ENCODE peak calls at places on chromosomes 4 and X, in five cellular contexts. G is astrocyte of the spinal cord, V is heart right ventricle, E is OCI-LY7, K is bronchial epithelial cell. J is an unnamed sample.

GRCh38 chr4:19807505-19807904 is 444.2 kb upstream of the SLIT2 start:
- DNase-seq in G (peak), V (no peak), E (no peak), K (peak), J (peak)

GRCh38 chr4:101155368-101155767 is 192.0 kb downstream of the PPP3CA start:
- DNase-seq in G (peak), V (no peak), E (no peak), K (peak), J (peak)

GRCh38 chrX:141879616-141880015 is 24.1 kb upstream of the MAGEC1 start:
- DNase-seq in G (no peak), V (no peak), E (no peak), K (no peak), J (no peak)

GRCh38 chr4:184357164-184357563 is 117.2 kb downstream of the IRF2 start:
- DNase-seq in G (no peak), V (no peak), E (no peak), K (no peak), J (no peak)

GRCh38 chr4:119585771-119586170 is 42.8 kb downstream of the PDE5A start:
- DNase-seq in G (peak), V (no peak), E (no peak), K (peak), J (no peak)

GRCh38 chr4:150971901-150972300 is 43.2 kb downstream of the LRBA start:
- DNase-seq in G (peak), V (no peak), E (no peak), K (no peak), J (no peak)

GRCh38 chr4:113290666-113291065 is 241.2 kb downstream of the ANK2 start:
- DNase-seq in G (no peak), V (no peak), E (no peak), K (no peak), J (no peak)

GRCh38 chrX:51837926-51838325 is 55.5 kb upstream of the MAGED1 start:
- DNase-seq in G (peak), V (peak), E (no peak), K (no peak), J (peak)

GRCh38 chr4:125303821-125304220 is 10.9 kb upstream of the FAT4 start:
- DNase-seq in G (no peak), V (no peak), E (no peak), K (no peak), J (no peak)

GRCh38 chrX:137171626-137172025 is 137.8 kb upstream of the GPR101 start:
- DNase-seq in G (no peak), V (no peak), E (no peak), K (no peak), J (no peak)

GRCh38 chrX:136176399-136176825 is 29.1 kb downstream of the FHL1 start:
- DNase-seq in G (peak), V (no peak), E (no peak), K (peak), J (peak)

GRCh38 chr4:46819095-46819494 is 90.0 kb downstream of the COX7B2 start:
- DNase-seq in G (no peak), V (no peak), E (no peak), K (no peak), J (no peak)

GRCh38 chr4:1777822-1778641 is 15.1 kb upstream of the FGFR3 start:
- DNase-seq in G (peak), V (no peak), E (no peak), K (peak), J (peak)

GRCh38 chr4:81814909-81815539 is 343.3 kb upstream of the RASGEF1B start:
- DNase-seq in G (no peak), V (peak), E (no peak), K (no peak), J (no peak)

GRCh38 chr4:2923678-2924173 is 39.5 kb downstream of the NOP14 start:
- DNase-seq in G (no peak), V (no peak), E (no peak), K (no peak), J (no peak)

GRCh38 chr4:48049483-48049882 is 32.9 kb downstream of the NIPAL1 start:
- DNase-seq in G (no peak), V (no peak), E (no peak), K (no peak), J (no peak)

GRCh38 chr4:72886602-72887001 is 182.9 kb downstream of the COX18 start:
- DNase-seq in G (peak), V (no peak), E (peak), K (peak), J (no peak)

GRCh38 chr4:158314756-158315487 is 104.6 kb downstream of the TMEM144 start:
- DNase-seq in G (peak), V (no peak), E (no peak), K (peak), J (peak)

GRCh38 chr4:184444953-184445309 is 29.4 kb downstream of the IRF2 start:
- DNase-seq in G (no peak), V (no peak), E (no peak), K (no peak), J (no peak)

GRCh38 chrX:38864165-38864564 is 62.9 kb downstream of the MID1IP1 start:
- DNase-seq in G (peak), V (no peak), E (no peak), K (no peak), J (peak)

GRCh38 chr4:176422031-176422430 is 102.3 kb downstream of the SPCS3 start:
- DNase-seq in G (no peak), V (no peak), E (no peak), K (peak), J (no peak)

GRCh38 chr4:52712991-52713275 is 38.3 kb downstream of the ERVMER34-1 start:
- DNase-seq in G (no peak), V (no peak), E (no peak), K (no peak), J (no peak)

GRCh38 chr4:82293304-82293703 is 80.5 kb downstream of the HNRNPD start:
- DNase-seq in G (no peak), V (no peak), E (peak), K (no peak), J (no peak)

GRCh38 chr4:184330008-184330400 is 112.3 kb upstream of the ENPP6 start:
- DNase-seq in G (peak), V (no peak), E (no peak), K (no peak), J (no peak)

GRCh38 chr4:2948895-2949781 is 14.1 kb downstream of the NOP14 start:
- DNase-seq in G (no peak), V (no peak), E (peak), K (peak), J (peak)

GRCh38 chrX:46574941-46575381 is 1.4 kb downstream of the CHST7 start:
- DNase-seq in G (no peak), V (no peak), E (peak), K (no peak), J (no peak)

GRCh38 chr4:53908661-53909078 is 155.7 kb downstream of the CHIC2 start:
- DNase-seq in G (peak), V (peak), E (peak), K (peak), J (peak)

GRCh38 chr4:24373662-24374061 is 210.7 kb downstream of the DHX15 start:
- DNase-seq in G (no peak), V (no peak), E (no peak), K (no peak), J (no peak)

GRCh38 chr4:117986331-117986730 is 48.0 kb upstream of the NDST3 start:
- DNase-seq in G (no peak), V (no peak), E (no peak), K (no peak), J (no peak)

GRCh38 chr4:118834960-118835895 is 698 bp downstream of the SEC24D start:
- DNase-seq in G (peak), V (peak), E (peak), K (peak), J (peak)

GRCh38 chr4:114770624-114771023 is 172.0 kb downstream of the UGT8 start:
- DNase-seq in G (no peak), V (no peak), E (no peak), K (peak), J (no peak)

GRCh38 chr4:148573284-148573683 is 131.1 kb upstream of the NR3C2 start:
- DNase-seq in G (no peak), V (no peak), E (no peak), K (no peak), J (no peak)

GRCh38 chr4:38449506-38450174 is 214.4 kb upstream of the KLF3 start:
- DNase-seq in G (no peak), V (no peak), E (no peak), K (peak), J (peak)

GRCh38 chr4:84530871-84531270 is 31.8 kb upstream of the NKX6-1 start:
- DNase-seq in G (peak), V (no peak), E (no peak), K (peak), J (no peak)

GRCh38 chrX:153746359-153746758 is 17.7 kb upstream of the PLXNB3 start:
- DNase-seq in G (no peak), V (no peak), E (no peak), K (no peak), J (no peak)

GRCh38 chr4:75289843-75290616 is 224.2 kb downstream of the RCHY1 start:
- DNase-seq in G (no peak), V (no peak), E (peak), K (peak), J (no peak)
- TF ChIP-seq CTCF in G (peak), V (peak), E (peak), K (peak), J (no peak)

DNA sequence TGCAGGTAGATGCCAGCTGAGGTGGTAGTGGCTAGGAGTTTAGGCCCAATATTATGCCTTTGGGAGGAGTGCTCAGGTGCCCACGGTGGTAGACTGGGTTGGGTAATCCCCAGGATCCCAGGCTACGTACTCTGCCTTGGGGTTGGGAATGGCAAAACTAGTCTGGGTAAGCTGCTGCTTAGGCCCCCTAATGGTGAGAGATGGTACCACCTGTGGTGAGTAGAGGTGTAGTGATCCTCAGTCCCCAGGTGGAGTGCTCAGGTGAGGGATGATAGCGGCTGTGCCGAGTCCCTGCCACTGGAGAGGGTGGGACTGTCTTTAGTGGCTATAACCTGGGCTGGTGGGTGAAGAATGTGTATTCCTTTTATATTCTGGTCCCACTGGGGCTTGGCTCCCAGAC is 75.2 kb downstream of the IL1RAPL2 start:
- DNase-seq in G (no peak), V (no peak), E (peak), K (no peak), J (no peak)
- TF ChIP-seq CTCF in G (no peak), V (no peak), E (peak), K (peak), J (no peak)

DNA sequence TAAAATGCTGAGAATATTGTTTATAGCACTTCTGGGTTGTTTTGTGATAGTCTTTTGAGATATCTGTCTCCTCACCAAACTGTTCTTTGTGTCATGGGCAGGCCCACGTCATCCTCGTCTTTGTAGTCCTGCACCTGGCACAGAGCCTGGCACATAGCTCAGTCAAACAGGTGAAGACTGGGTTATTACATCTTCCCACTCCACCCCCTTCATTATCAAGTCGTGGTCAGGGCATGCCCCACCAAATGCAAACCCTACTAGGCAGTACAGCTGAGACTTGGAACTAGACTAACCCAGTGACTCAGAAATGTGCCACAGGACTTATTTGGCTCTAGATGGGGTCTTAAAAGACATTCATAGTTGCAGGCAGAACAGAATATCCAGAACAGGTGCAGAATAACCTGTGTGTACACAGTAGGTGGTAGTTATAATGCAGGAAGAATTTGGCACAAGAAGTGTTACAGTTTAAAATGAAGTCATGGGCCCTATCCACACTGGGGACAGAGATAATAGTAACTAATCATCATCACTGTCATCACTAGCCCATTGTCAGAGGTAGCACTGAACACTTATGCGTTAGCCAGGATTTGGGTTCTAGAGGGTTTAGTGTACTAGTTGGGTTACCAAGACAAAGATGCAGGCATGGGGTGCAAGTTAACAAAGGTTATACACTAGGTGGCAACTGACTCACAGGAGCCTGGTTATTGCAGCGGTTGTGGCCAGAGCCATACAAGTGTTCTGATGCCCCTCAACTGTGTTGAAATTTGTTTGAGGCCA is 74.9 kb downstream of the TBL1X start:
- DNase-seq in G (no peak), V (no peak), E (no peak), K (peak), J (no peak)
- TF ChIP-seq CTCF in G (no peak), V (no peak), E (no peak), K (no peak), J (no peak)

GRCh38 chr4:26687728-26688127 is 103.8 kb downstream of the TBC1D19 start:
- DNase-seq in G (peak), V (no peak), E (no peak), K (peak), J (peak)

GRCh38 chr4:26692014-26692726 is 108.3 kb downstream of the TBC1D19 start:
- DNase-seq in G (no peak), V (no peak), E (no peak), K (peak), J (peak)
- TF ChIP-seq CTCF in G (no peak), V (no peak), E (no peak), K (no peak), J (no peak)

GRCh38 chrX:21725498-21725897 is 32.4 kb downstream of the SMPX start:
- DNase-seq in G (peak), V (no peak), E (no peak), K (peak), J (peak)
- TF ChIP-seq CTCF in G (peak), V (peak), E (peak), K (peak), J (peak)

DNA sequence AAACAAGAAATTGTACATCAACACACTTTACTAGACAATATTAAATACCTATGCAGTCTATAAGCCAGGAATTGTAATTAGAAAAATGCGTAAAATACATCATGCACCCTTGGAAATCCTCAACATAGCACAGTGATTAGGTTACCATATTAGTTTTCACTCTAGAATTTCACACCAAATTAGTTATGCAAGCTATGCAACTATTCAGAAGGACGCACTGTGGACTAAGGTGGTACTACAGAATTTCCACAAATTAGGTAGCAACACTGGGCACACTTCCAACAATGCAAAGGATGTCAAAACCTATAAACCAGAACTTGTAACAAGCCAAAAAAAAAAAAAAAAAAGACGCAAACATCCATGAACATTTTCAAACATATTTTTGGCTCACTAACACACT is 71.1 kb upstream of the ZCCHC13 start:
- DNase-seq in G (peak), V (no peak), E (no peak), K (peak), J (peak)
- TF ChIP-seq CTCF in G (no peak), V (no peak), E (no peak), K (no peak), J (peak)

GRCh38 chr4:74536557-74536956 is 91.6 kb downstream of the AREG start:
- DNase-seq in G (peak), V (no peak), E (no peak), K (no peak), J (no peak)
- TF ChIP-seq CTCF in G (peak), V (no peak), E (peak), K (peak), J (peak)

GRCh38 chr4:55396305-55397023 is 707 bp downstream of the TMEM165 start:
- DNase-seq in G (peak), V (peak), E (peak), K (peak), J (peak)

GRCh38 chr4:55397024-55397520 is 1.3 kb downstream of the TMEM165 start:
- DNase-seq in G (peak), V (peak), E (peak), K (no peak), J (no peak)

GRCh38 chr4:55397521-55398321 is 2.0 kb downstream of the TMEM165 start:
- DNase-seq in G (peak), V (no peak), E (peak), K (peak), J (peak)

GRCh38 chr4:55395218-55395528 is 584 bp upstream of the TMEM165 start:
- DNase-seq in G (no peak), V (no peak), E (no peak), K (no peak), J (no peak)

DNA sequence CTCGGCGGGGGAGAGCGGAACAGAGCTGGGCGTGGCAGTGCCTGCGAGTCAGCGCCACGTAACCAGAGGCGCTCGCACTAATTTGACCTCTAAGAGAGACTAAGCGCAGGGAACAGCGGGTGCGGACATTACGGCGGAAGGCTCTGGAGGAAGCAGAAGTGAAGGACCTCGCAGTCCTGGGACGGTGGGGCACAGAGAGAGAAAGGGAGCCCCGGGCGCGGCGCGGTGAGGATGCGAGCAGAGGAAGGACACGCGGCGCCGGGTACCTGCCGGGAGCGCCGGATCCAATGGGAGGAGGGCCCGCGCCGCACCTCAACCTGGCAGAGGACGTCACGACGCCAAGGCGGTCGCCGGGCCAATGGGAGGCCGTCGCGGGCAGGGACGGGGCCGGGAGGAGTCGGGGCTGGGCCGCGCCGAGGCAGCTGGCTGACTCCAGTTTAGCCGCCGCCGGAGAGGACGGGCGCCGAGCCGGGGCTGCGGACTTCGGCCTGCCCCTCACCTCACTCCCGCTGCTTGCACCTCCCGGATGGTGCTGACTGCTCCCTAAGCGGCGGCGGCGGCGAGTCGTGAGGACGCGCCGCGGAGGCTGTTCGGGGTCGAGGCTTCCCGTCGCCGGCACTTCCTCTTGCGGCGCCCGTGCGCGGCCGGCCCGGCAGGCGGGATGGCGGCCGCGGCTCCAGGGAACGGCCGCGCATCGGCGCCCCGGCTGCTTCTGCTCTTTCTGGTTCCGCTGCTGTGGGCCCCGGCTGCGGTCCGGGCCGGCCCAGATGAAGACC is at the start of gene TMEM165:
- DNase-seq in G (peak), V (peak), E (peak), K (peak), J (peak)
- TF ChIP-seq CTCF in G (no peak), V (no peak), E (no peak), K (peak), J (no peak)

DNA sequence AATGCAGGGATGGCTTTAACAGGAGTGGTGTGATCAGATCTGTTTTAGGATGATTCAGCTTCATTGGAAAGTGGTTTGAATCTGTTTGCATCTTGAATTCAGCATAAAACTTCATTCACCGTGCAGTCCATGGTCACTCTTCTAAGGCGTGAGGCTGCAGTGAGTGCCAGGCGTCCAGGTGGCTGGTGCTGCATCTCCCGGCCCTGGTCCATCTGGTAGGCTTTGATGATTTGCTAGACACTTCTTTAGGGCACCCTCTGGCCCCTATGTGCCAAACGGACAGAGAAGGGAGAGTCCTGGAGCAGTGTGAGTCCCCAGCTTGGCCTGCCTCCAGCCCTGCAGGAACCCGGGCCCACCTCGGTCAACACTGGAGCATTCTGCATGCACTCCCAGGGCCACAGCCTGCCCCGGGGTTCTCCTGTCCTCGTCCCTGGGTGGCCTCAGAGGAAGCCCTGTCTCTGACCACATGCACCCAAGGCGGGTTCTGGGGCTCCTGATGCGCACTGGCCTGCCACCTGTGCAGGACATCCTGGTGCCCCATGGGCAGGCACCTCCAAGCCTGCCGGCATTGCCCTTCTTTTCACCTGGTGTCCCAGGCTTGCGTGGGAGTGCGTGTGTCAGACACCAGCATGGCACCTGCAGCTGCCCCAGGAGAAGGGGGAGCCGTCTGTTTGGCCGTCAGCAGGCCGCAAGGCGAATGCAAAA is 251.6 kb upstream of the PSAPL1 start:
- DNase-seq in G (no peak), V (no peak), E (no peak), K (no peak), J (no peak)
- TF ChIP-seq CTCF in G (no peak), V (no peak), E (no peak), K (no peak), J (no peak)